ENCODE peak calls at places on chromosome 16, in five cellular contexts. L is HCT116, W is GM18507, Z is BE2C, C is cardiac muscle cell. E is an unnamed sample.
A peak's percentile ranks its signal among the peaks of the same experiment; 100 is the strongest.

GRCh38 chr16:12455287-12455798 is 348.3 kb downstream of the CPPED1 start:
- DNase-seq in L (peak; percentile 6), W (peak; percentile 36), Z (peak; percentile 60), C (peak; percentile 67), E (peak; percentile 42)

GRCh38 chr16:46748775-46749705 is 896 bp upstream of the MYLK3 start:
- DNase-seq in L (no peak), W (no peak), Z (peak; percentile 51), C (no peak), E (peak; percentile 82)

GRCh38 chr16:48556913-48557351 is 53.0 kb downstream of the N4BP1 start:
- DNase-seq in L (peak; percentile 24), W (no peak), Z (no peak), C (peak; percentile 35), E (no peak)

GRCh38 chr16:48054881-48055601 is 100.8 kb downstream of the ABCC12 start:
- DNase-seq in L (peak; percentile 35), W (peak; percentile 26), Z (peak; percentile 51), C (peak; percentile 77), E (no peak)

GRCh38 chr16:83968483-83968865 is 430 bp downstream of the NECAB2 start:
- DNase-seq in L (no peak), W (no peak), Z (no peak), C (no peak), E (no peak)

GRCh38 chr16:1181715-1182671 is 29.1 kb downstream of the CACNA1H start:
- DNase-seq in L (no peak), W (no peak), Z (peak; percentile 71), C (peak; percentile 92), E (peak; percentile 65)

GRCh38 chr16:57623251-57624043 is 5.0 kb upstream of the ADGRG1 start:
- DNase-seq in L (peak; percentile 55), W (no peak), Z (peak; percentile 82), C (peak; percentile 96), E (no peak)

GRCh38 chr16:34801875-34802274 is 1342.5 kb downstream of the TP53TG3F start:
- DNase-seq in L (no peak), W (no peak), Z (no peak), C (no peak), E (no peak)

GRCh38 chr16:66298006-66298405 is 68.5 kb upstream of the CDH5 start:
- DNase-seq in L (no peak), W (no peak), Z (no peak), C (no peak), E (no peak)

GRCh38 chr16:64864232-64864803 is 257.5 kb downstream of the CDH11 start:
- DNase-seq in L (no peak), W (no peak), Z (no peak), C (peak; percentile 74), E (no peak)

GRCh38 chr16:15547768-15548096 is 95.2 kb downstream of the MARF1 start:
- DNase-seq in L (no peak), W (no peak), Z (no peak), C (no peak), E (no peak)